ENCODE peak calls at places on chromosomes 3 and 15, in six cellular contexts. A is AG09309, D is ovary, Z is iPS-NIHi11, B is GM12865, L is hippocampal formation. R is an unnamed sample.

GRCh38 chr3:179464296-179465092 is 13.2 kb upstream of the GNB4 start:
- DNase-seq in A (no peak), D (no peak), Z (no peak), B (peak), L (no peak), R (no peak)

GRCh38 chr3:164460851-164461250 is 617.4 kb downstream of the SI start:
- DNase-seq in A (no peak), D (no peak), Z (no peak), B (peak), L (no peak), R (no peak)

GRCh38 chr15:99176757-99177156 is 71.9 kb downstream of the SYNM start:
- DNase-seq in A (no peak), D (no peak), Z (no peak), B (no peak), L (no peak), R (no peak)

GRCh38 chr15:91940466-91941381 is 87.2 kb downstream of the SLCO3A1 start:
- DNase-seq in A (no peak), D (no peak), Z (no peak), B (no peak), L (no peak), R (no peak)

GRCh38 chr3:134430174-134430573 is 55.6 kb downstream of the ANAPC13 start:
- DNase-seq in A (no peak), D (no peak), Z (no peak), B (no peak), L (no peak), R (no peak)

GRCh38 chr3:182824957-182825356 is 31.7 kb downstream of the ATP11B start:
- DNase-seq in A (no peak), D (no peak), Z (no peak), B (no peak), L (no peak), R (no peak)

GRCh38 chr3:126127904-126128303 is 44.0 kb upstream of the SLC41A3 start:
- DNase-seq in A (no peak), D (no peak), Z (no peak), B (no peak), L (no peak), R (no peak)

GRCh38 chr3:79661866-79662265 is 105.9 kb downstream of the ROBO1 start:
- DNase-seq in A (no peak), D (no peak), Z (no peak), B (no peak), L (no peak), R (no peak)

GRCh38 chr3:36911990-36912804 is 32.7 kb downstream of the TRANK1 start:
- DNase-seq in A (peak), D (no peak), Z (no peak), B (peak), L (no peak), R (peak)

GRCh38 chr3:48042071-48042760 is 26.0 kb upstream of the MAP4 start:
- DNase-seq in A (no peak), D (no peak), Z (no peak), B (peak), L (no peak), R (peak)

GRCh38 chr3:4898454-4899313 is 80.6 kb upstream of the BHLHE40 start:
- DNase-seq in A (no peak), D (no peak), Z (no peak), B (peak), L (no peak), R (peak)

GRCh38 chr3:11553436-11554235 is 90.1 kb downstream of the VGLL4 start:
- DNase-seq in A (no peak), D (peak), Z (no peak), B (no peak), L (no peak), R (no peak)

GRCh38 chr3:143199998-143200909 is 80.7 kb downstream of the CHST2 start:
- DNase-seq in A (no peak), D (no peak), Z (no peak), B (no peak), L (no peak), R (peak)

GRCh38 chr15:68421798-68422402 is 10.1 kb downstream of the ITGA11 start:
- DNase-seq in A (peak), D (no peak), Z (no peak), B (no peak), L (no peak), R (peak)

GRCh38 chr15:25410649-25411048 is 28.2 kb downstream of the UBE3A start:
- DNase-seq in A (no peak), D (no peak), Z (no peak), B (no peak), L (no peak), R (peak)

GRCh38 chr3:17140670-17141505 is 256.1 kb downstream of the PLCL2 start:
- DNase-seq in A (no peak), D (no peak), Z (peak), B (peak), L (no peak), R (no peak)

GRCh38 chr15:99474041-99474906 is 91.5 kb upstream of the MEF2A start:
- DNase-seq in A (no peak), D (no peak), Z (no peak), B (no peak), L (peak), R (no peak)

GRCh38 chr3:2354702-2355101 is 256.0 kb downstream of the CNTN4 start:
- DNase-seq in A (no peak), D (no peak), Z (no peak), B (no peak), L (no peak), R (no peak)

GRCh38 chr15:80309769-80310384 is 57.9 kb upstream of the CTXND1 start:
- DNase-seq in A (peak), D (no peak), Z (peak), B (no peak), L (no peak), R (peak)

GRCh38 chr15:75904241-75904631 is 558 bp downstream of the FBXO22 start:
- DNase-seq in A (no peak), D (no peak), Z (peak), B (peak), L (no peak), R (peak)

GRCh38 chr3:88311826-88312225 is 162.1 kb downstream of the C3orf38 start:
- DNase-seq in A (no peak), D (no peak), Z (no peak), B (peak), L (no peak), R (no peak)

GRCh38 chr15:97502038-97502437 is 458.5 kb upstream of the ARRDC4 start:
- DNase-seq in A (no peak), D (no peak), Z (no peak), B (no peak), L (no peak), R (peak)

GRCh38 chr3:119401502-119402440 is 61.6 kb downstream of the TMEM39A start:
- DNase-seq in A (no peak), D (no peak), Z (peak), B (peak), L (no peak), R (no peak)

GRCh38 chr15:63135804-63136203 is 14.1 kb downstream of the LACTB start:
- DNase-seq in A (peak), D (no peak), Z (no peak), B (no peak), L (no peak), R (peak)

GRCh38 chr3:190585771-190586630 is 72.1 kb downstream of the IL1RAP start:
- DNase-seq in A (peak), D (no peak), Z (peak), B (peak), L (no peak), R (peak)

GRCh38 chr3:4071481-4072184 is 231.5 kb upstream of the SETMAR start:
- DNase-seq in A (no peak), D (no peak), Z (peak), B (no peak), L (no peak), R (no peak)